ENCODE peak calls at places on chromosomes 16 and 17, in eight cellular contexts. Q is body of pancreas, O is A673, T is gastrocnemius medialis, R is mesenchymal stem cell, E is H1, S is heart left ventricle, L is IMR-90. C is an unnamed sample. For H3K27me3 and H3K36me3, the result is how much of the 10 kb centered on the place peaks cover.

GRCh38 chr17:8209909-8210760 is at the start of gene AURKB:
- DNase-seq in Q (peak), O (peak), E (no peak), R (peak), S (peak), L (peak), T (peak), C (peak)

GRCh38 chr17:37708616-37709212 is 36.1 kb downstream of the HNF1B start:
- DNase-seq in Q (peak), E (no peak), L (peak), R (peak), O (no peak), S (no peak), T (no peak), C (peak)

GRCh38 chr17:3029213-3029913 is 34.0 kb downstream of the OR1D5 start:
- DNase-seq in S (peak), R (no peak), T (no peak), E (no peak), Q (peak), O (no peak), L (no peak), C (no peak)

GRCh38 chr17:65320856-65321255 is 183.7 kb downstream of the RGS9 start:
- DNase-seq in L (no peak), T (no peak), E (no peak), R (no peak), O (no peak), Q (no peak), S (no peak), C (no peak)

GRCh38 chr16:66551362-66551761 is 1.0 kb upstream of the CKLF start:
- DNase-seq in O (peak), T (no peak), Q (no peak), R (peak), S (peak), E (no peak), L (peak), C (no peak)

GRCh38 chr17:57834146-57834741 is 15.6 kb downstream of the MRPS23 start:
- DNase-seq in E (peak), Q (peak), R (no peak), T (peak), S (peak), O (no peak), L (no peak), C (peak)

GRCh38 chr17:58382885-58383248 is 30.9 kb upstream of the SUPT4H1 start:
- DNase-seq in O (no peak), L (no peak), T (no peak), E (no peak), S (no peak), R (no peak), Q (no peak), C (no peak)

GRCh38 chr17:21029032-21029431 is 13.8 kb downstream of the USP22 start:
- DNase-seq in Q (peak), R (peak), L (peak), O (no peak), T (peak), S (no peak), E (no peak), C (peak)

GRCh38 chr17:56891751-56892150 is 22.1 kb downstream of the TRIM25 start:
- DNase-seq in T (no peak), E (no peak), O (peak), Q (peak), L (no peak), S (no peak), R (no peak), C (no peak)

GRCh38 chr17:4710693-4711634 is 532 bp downstream of the ARRB2 start:
- DNase-seq in E (no peak), O (no peak), L (no peak), T (no peak), R (no peak), Q (no peak), S (peak), C (no peak)

GRCh38 chr17:44097110-44097810 is 26.2 kb downstream of the HDAC5 start:
- DNase-seq in E (no peak), T (peak), L (peak), O (no peak), S (peak), R (peak), Q (no peak), C (no peak)

GRCh38 chr16:2230376-2230775 is 5.9 kb upstream of the DNASE1L2 start:
- DNase-seq in S (no peak), E (no peak), Q (no peak), R (no peak), T (no peak), O (no peak), L (no peak), C (no peak)

GRCh38 chr16:17563340-17563739 is 92.6 kb upstream of the XYLT1 start:
- DNase-seq in R (no peak), O (no peak), S (no peak), E (no peak), Q (no peak), T (no peak), L (no peak), C (no peak)
- H3K4me3 ChIP-seq in R (no peak), O (no peak), S (no peak), E (no peak), Q (no peak), T (no peak), L (no peak), C (no peak)

GRCh38 chr17:73145641-73146040 is 19.2 kb upstream of the SSTR2 start:
- DNase-seq in R (no peak), Q (no peak), L (no peak), S (no peak), T (no peak), E (no peak), O (no peak), C (no peak)

GRCh38 chr17:73151888-73152633 is 12.7 kb upstream of the SSTR2 start:
- DNase-seq in R (no peak), O (peak), T (no peak), L (no peak), Q (no peak), S (no peak), E (no peak), C (no peak)

GRCh38 chr17:73142763-73143395 is 21.9 kb upstream of the SSTR2 start:
- DNase-seq in S (no peak), Q (no peak), T (no peak), E (no peak), O (no peak), L (peak), R (peak), C (peak)

DNA sequence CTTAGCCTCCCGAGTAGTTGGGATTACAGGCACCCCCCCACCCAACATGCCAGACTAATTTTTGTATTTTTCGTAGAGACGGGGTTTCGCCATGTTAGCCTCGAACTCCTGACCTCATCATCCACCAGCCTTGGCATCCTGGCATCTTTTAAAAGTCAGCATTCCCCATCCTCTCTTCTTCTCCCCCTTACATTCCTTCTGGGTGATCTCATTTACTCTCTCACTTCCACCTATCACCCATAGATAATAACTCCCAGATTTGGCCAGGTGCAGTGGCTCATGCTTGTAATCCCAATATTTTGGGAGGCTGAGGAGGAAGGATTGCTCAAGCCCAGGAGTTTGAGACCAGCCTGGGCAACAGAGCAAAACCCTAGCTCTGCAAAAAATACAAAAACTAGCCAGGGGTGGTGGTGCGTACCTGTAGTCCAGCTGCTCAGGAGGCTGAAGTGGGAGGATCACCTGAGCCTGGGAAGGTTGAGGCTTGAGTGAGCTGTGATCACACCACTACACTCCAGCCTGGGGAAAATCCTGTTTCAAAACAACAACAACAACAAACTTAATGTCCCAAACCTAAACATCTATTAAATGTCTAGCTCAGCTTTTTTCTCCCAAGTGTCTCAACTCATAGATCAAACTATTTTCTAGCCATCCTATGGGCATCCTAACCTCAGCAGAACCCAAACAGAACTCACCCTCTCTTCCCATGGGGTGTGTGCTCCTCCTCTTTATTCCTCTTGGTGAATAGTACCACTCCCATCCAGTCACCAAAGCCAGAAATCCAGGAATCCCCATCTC is 16.1 kb upstream of the SSTR2 start:
- DNase-seq in O (no peak), T (no peak), R (no peak), S (no peak), Q (no peak), E (no peak), L (no peak), C (no peak)
- H3K27me3 ChIP-seq in O (under half), T (under half), R (under half), S (under half), Q (under half), E (under half), L (under half), C (under half)

GRCh38 chr17:17166446-17166845 is 39.7 kb downstream of the PLD6 start:
- DNase-seq in S (peak), Q (no peak), R (no peak), T (no peak), O (no peak), E (no peak), L (no peak), C (no peak)

GRCh38 chr17:17161759-17162158 is 44.4 kb downstream of the PLD6 start:
- DNase-seq in Q (no peak), R (no peak), O (no peak), T (no peak), S (peak), E (no peak), L (no peak), C (no peak)

GRCh38 chr17:17165666-17166308 is 40.3 kb downstream of the PLD6 start:
- DNase-seq in S (peak), E (no peak), R (no peak), T (peak), Q (no peak), L (no peak), O (no peak), C (no peak)

GRCh38 chr17:17164676-17165075 is 41.5 kb downstream of the PLD6 start:
- DNase-seq in R (no peak), T (no peak), L (no peak), E (no peak), Q (no peak), O (no peak), S (peak), C (no peak)

GRCh38 chr17:17164156-17164555 is 42.0 kb downstream of the PLD6 start:
- DNase-seq in T (no peak), O (no peak), S (peak), Q (no peak), L (no peak), E (no peak), R (no peak), C (no peak)
- H3K36me3 ChIP-seq in T (under half), O (half or more), S (half or more), Q (under half), L (half or more), E (under half), R (half or more), C (under half)

GRCh38 chr17:62630365-62631085 is 3.1 kb downstream of the MRC2 start:
- DNase-seq in R (peak), Q (no peak), T (no peak), L (peak), S (no peak), O (no peak), E (no peak), C (peak)
- H3K4me3 ChIP-seq in R (no peak), Q (no peak), T (no peak), L (no peak), S (no peak), O (no peak), E (no peak), C (no peak)

GRCh38 chr17:40443196-40443987 is at the start of gene IGFBP4:
- DNase-seq in T (peak), Q (peak), L (peak), O (peak), E (no peak), R (peak), S (peak), C (peak)

GRCh38 chr17:40442392-40443195 is 656 bp upstream of the IGFBP4 start:
- DNase-seq in Q (no peak), L (peak), R (peak), T (no peak), O (no peak), E (no peak), S (peak), C (peak)

GRCh38 chr17:40437095-40437732 is 6.0 kb upstream of the IGFBP4 start:
- DNase-seq in S (no peak), L (peak), R (no peak), E (no peak), T (no peak), O (no peak), Q (no peak), C (no peak)

GRCh38 chr17:40436631-40437030 is 6.6 kb upstream of the IGFBP4 start:
- DNase-seq in E (no peak), S (no peak), L (no peak), O (no peak), T (no peak), Q (no peak), R (no peak), C (no peak)

GRCh38 chr17:40440166-40440565 is 3.1 kb upstream of the IGFBP4 start:
- DNase-seq in S (no peak), R (no peak), Q (no peak), L (no peak), O (no peak), T (no peak), E (no peak), C (no peak)
- H3K27me3 ChIP-seq in S (under half), R (under half), Q (under half), L (under half), O (under half), T (under half), E (under half), C (under half)

GRCh38 chr17:81058263-81058871 is 23.4 kb downstream of the BAIAP2 start:
- DNase-seq in Q (no peak), L (no peak), R (no peak), E (no peak), O (peak), S (no peak), T (no peak), C (no peak)
- H3K36me3 ChIP-seq in Q (under half), L (under half), R (half or more), E (under half), O (under half), S (under half), T (under half), C (under half)

DNA sequence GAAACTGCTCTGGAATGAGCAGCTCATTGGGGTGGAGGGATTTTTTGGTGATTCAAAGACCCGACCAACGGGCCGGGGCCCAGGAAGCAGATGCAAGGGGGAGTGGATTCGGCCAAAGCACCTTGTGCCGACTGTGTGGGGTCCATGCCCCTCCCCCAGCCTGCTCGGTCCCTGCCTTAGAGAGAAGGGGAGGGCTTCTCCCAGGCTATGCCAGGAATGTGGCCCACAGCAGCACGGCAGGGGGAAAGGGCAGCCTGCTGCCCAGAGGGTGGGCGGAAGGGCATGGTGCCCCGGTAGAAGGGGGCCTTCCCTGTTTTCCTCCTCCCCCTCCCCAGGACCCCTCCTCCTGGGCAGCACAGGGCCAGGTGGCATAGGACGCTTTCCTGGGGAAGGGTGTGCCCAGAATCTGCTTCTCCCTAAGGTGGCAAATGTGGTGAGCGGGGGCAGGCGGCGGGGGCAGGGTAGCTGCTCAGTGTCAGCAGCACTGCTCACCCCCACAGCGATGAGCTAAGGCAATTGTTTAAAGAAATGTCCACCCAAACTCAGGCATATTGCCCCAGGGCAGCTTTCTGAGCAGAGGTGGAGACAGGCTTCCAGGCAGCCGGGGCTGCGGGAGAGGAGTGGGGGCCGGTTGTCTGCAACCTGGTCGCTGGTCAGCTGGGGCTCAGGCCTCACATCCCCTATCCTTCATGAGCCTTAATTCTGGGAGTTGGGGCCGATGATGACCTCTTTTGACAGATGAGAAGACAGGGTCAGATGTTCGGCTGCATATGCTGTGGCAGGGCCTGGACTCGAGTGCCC is 33.9 kb upstream of the MLKL start:
- DNase-seq in R (no peak), Q (no peak), E (peak), O (no peak), L (no peak), T (no peak), S (no peak), C (no peak)
- H3K4me3 ChIP-seq in R (no peak), Q (no peak), E (no peak), O (no peak), L (no peak), T (no peak), S (no peak), C (no peak)

DNA sequence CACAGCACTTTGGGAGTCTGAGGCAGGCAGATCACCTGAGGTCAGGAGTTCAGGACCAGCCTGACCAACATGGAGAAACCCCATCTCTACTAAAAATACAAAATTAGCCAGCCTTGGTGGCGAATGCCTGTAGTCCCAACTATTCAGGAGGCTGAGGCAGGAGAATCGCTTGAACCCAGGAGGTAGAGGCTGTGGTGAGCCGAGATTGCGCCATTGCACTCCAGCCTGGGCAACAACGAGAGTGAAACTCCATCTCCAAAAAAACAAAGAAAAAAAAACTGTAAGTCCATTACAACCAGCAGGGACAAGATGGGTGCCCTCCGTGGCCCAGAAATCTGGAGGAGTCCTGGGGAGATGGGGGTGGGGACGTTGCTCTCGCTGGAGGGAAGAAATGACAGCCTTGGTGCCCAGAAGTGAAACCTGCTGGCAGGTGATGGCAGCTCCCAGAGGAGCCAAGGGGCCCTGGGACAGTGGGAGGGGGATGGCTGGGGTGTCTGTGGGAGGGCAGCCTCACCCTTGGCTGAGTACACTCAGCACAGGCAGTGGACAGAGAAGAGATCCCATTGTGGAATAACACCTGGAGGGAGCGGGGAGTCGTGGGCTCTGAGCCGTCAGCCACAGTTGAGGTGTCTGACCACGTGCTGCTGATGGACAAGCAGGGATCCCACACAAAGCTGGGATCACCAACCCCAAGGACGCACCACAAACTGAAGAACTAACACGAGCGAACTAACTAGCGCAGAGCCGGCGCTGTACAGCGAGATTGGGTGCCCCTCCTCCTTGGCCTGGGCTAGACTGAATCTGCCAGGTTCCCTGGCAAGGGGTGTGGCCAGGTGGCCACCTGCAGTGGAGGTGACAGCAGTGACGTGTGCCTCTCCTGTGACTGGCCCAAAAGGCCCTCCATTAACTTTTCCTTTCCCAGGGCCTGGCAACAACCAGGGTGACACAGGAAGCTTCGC is 46.9 kb upstream of the BAHCC1 start:
- DNase-seq in T (no peak), Q (peak), E (no peak), R (no peak), O (no peak), L (no peak), S (no peak), C (no peak)
- H3K27me3 ChIP-seq in T (under half), Q (under half), E (under half), R (under half), O (under half), L (under half), S (under half), C (under half)

DNA sequence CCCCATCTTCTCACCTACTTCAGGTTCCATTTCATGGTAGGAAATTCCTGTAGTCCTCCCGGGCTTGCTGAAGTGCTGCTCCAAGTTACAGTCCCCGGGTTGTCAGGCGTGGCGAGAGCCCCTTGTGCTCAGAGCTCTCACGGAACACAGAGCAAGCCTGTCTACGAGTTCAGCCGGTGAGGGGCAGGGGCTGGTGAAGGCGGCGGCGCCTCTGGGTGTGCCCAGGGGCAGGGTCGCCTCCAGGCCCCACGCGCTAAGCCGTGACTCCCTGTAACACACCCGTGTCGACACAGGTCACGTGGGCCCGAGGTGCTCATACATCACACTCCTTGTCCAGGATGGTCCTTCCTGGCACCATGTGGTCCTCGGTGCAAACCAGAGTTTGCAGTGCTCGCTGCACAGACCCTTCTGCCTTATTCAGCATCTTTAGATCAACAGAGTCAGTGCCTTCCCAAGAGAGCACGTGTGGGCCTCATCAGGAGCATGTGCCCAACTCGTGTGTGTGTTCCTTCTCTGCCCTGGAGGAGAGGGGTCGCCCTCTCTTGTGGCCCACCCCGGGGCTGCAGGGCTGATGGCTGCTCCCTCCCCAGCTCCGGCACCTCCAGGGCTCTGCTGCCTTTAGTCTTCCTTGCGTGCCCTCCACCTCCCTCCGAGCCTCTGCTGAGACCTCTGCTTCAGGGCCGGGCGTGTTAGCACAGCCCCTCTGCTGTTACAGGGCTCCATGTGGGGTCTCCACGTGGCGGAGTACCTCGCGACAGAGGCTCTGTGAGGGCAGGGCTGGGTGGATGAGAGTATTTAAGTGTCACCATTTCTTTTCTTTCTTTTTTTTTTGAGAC is 51.2 kb downstream of the WDR45B start:
- DNase-seq in T (no peak), S (no peak), L (no peak), Q (no peak), E (no peak), R (no peak), O (no peak), C (no peak)
- H3K36me3 ChIP-seq in T (under half), S (under half), L (half or more), Q (under half), E (half or more), R (half or more), O (half or more), C (under half)

C was measured in bronchial epithelial cell.